ENCODE peak calls at places on chromosomes 1 and 21, in five cellular contexts. I is A549, P is adrenal gland, R is OCI-LY7, B is uterus. U is an unnamed sample.

GRCh38 chr1:202113690-202114300 is 8.9 kb upstream of the GPR37L1 start:
- DNase-seq in R (peak; percentile 27), B (no peak), I (peak; percentile 46), P (no peak), U (no peak)

GRCh38 chr21:42663200-42663483 is 9.7 kb downstream of the PDE9A start:
- DNase-seq in I (no peak), B (no peak), R (no peak), P (no peak), U (no peak)

GRCh38 chr1:237788069-237788468 is 102.7 kb downstream of the ZP4 start:
- DNase-seq in P (no peak), R (no peak), B (no peak), I (no peak), U (no peak)

GRCh38 chr1:53642607-53643006 is 96.4 kb downstream of the GLIS1 start:
- DNase-seq in I (no peak), P (no peak), B (no peak), R (no peak), U (no peak)

GRCh38 chr1:184753608-184754478 is 815 bp downstream of the EDEM3 start:
- DNase-seq in R (peak; percentile 57), P (peak; percentile 65), B (peak; percentile 19), I (peak; percentile 21), U (peak; percentile 74)

GRCh38 chr1:81820761-81821160 is 20.0 kb downstream of the ADGRL2 start:
- DNase-seq in I (no peak), B (no peak), R (no peak), P (no peak), U (no peak)

GRCh38 chr1:170321113-170321512 is 175.4 kb downstream of the NTMT2 start:
- DNase-seq in B (no peak), R (no peak), I (no peak), P (no peak), U (no peak)

GRCh38 chr1:194474701-194475100 is 1288.3 kb upstream of the B3GALT2 start:
- DNase-seq in R (no peak), I (no peak), P (no peak), B (no peak), U (no peak)

GRCh38 chr1:161473363-161473762 is 31.9 kb upstream of the FCGR2A start:
- DNase-seq in I (peak; percentile 56), P (no peak), B (no peak), R (peak; percentile 41), U (no peak)

GRCh38 chr21:46255758-46256337 is 27.3 kb upstream of the LSS start:
- DNase-seq in B (no peak), R (no peak), I (no peak), P (no peak), U (no peak)

GRCh38 chr1:15028117-15028516 is 125.4 kb upstream of the TMEM51 start:
- DNase-seq in I (peak; percentile 9), P (no peak), R (no peak), B (no peak), U (peak; percentile 89)

GRCh38 chr1:167554028-167554779 is 642 bp upstream of the CREG1 start:
- DNase-seq in P (no peak), I (no peak), B (no peak), R (no peak), U (no peak)
- H3K27ac ChIP-seq in P (peak overlapping the region; percentile 70), I (peak overlapping the region; percentile 46), B (peak overlapping the region; percentile 30), R (peak overlapping the region; percentile 40), U (no peak overlapping the region)

DNA sequence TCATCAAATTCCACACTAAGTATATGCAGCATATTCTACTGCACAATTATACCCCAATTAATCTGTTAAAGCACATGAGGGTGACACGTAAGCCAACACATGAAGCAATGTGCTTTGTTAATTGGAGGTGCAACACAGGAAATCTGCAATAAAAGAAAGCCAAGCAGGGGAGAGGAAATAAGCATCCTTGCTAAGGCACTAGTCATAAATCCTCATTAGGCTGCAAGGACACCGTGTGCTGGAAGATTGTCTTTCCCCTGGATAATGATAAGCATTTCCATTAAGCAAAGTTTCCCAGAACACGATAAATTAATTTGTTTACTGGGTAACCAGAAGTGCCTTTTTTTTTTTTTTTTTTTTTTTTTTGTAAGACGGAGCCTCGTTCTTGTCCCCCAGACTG is 113.4 kb upstream of the KRTAP19-8 start:
- DNase-seq in R (no peak), P (no peak), I (no peak), B (no peak), U (no peak)
- H3K4me1 ChIP-seq in R (no peaks in the 10 kb centered on the region), P (no peaks in the 10 kb centered on the region), I (no peaks in the 10 kb centered on the region), B (no peaks in the 10 kb centered on the region), U (no peaks in the 10 kb centered on the region)

GRCh38 chr1:163821679-163822078 is 499.9 kb downstream of the NUF2 start:
- DNase-seq in B (no peak), R (no peak), P (no peak), I (no peak), U (no peak)

GRCh38 chr1:163824006-163824405 is 502.3 kb downstream of the NUF2 start:
- DNase-seq in B (peak; percentile 28), I (no peak), R (no peak), P (peak; percentile 18), U (peak; percentile 46)

GRCh38 chr1:163822933-163823511 is 501.3 kb downstream of the NUF2 start:
- DNase-seq in I (no peak), P (no peak), B (no peak), R (no peak), U (no peak)

GRCh38 chr1:163826500-163826899 is 504.7 kb downstream of the NUF2 start:
- DNase-seq in P (no peak), B (no peak), I (no peak), R (no peak), U (no peak)

GRCh38 chr1:163824490-163824889 is 502.7 kb downstream of the NUF2 start:
- DNase-seq in I (no peak), P (no peak), B (no peak), R (no peak), U (no peak)
- H3K27ac ChIP-seq in I (no peak overlapping the region), P (no peak overlapping the region), B (no peak overlapping the region), R (no peak overlapping the region), U (no peak overlapping the region)

GRCh38 chr1:86082183-86082582 is 74.4 kb downstream of the COL24A1 start:
- DNase-seq in B (no peak), P (no peak), I (peak; percentile 9), R (no peak), U (no peak)

GRCh38 chr1:86089765-86090164 is 66.8 kb downstream of the COL24A1 start:
- DNase-seq in B (no peak), I (no peak), P (no peak), R (no peak), U (peak; percentile 64)

GRCh38 chr1:86085741-86086411 is 70.7 kb downstream of the COL24A1 start:
- DNase-seq in B (no peak), I (no peak), P (no peak), R (no peak), U (peak; percentile 21)

GRCh38 chr1:86084998-86085397 is 71.6 kb downstream of the COL24A1 start:
- DNase-seq in P (no peak), I (no peak), R (no peak), B (no peak), U (no peak)
- H3K4me1 ChIP-seq in P (no peaks in the 10 kb centered on the region), I (no peaks in the 10 kb centered on the region), R (no peaks in the 10 kb centered on the region), B (no peaks in the 10 kb centered on the region), U (no peaks in the 10 kb centered on the region)